ENCODE peak calls at places on chromosomes 13 and 19, in six cellular contexts. One of them, this sample, is unnamed.

GRCh38 chr13:32731576-32731975 is 145.3 kb downstream of the PDS5B start:
- DNase-seq in H9: no peak
- DNase-seq in uterus: no peak
- DNase-seq in coronary artery: no peak
- DNase-seq in HFFc6: peak; percentile 22
- DNase-seq in natural killer cell: no peak
- DNase-seq in this sample: no peak

GRCh38 chr19:55372316-55373081 is 2.2 kb upstream of the IL11 start:
- DNase-seq in H9: no peak
- DNase-seq in uterus: no peak
- DNase-seq in coronary artery: no peak
- DNase-seq in HFFc6: peak; percentile 63
- DNase-seq in natural killer cell: no peak
- DNase-seq in this sample: no peak

GRCh38 chr19:1046836-1047695 is 7.2 kb downstream of the ABCA7 start:
- DNase-seq in H9: peak; percentile 36
- DNase-seq in uterus: no peak
- DNase-seq in coronary artery: no peak
- DNase-seq in HFFc6: no peak
- DNase-seq in natural killer cell: no peak
- DNase-seq in this sample: no peak

GRCh38 chr13:36006347-36006746 is 124.8 kb downstream of the DCLK1 start:
- DNase-seq in H9: no peak
- DNase-seq in uterus: no peak
- DNase-seq in coronary artery: no peak
- DNase-seq in HFFc6: no peak
- DNase-seq in natural killer cell: no peak
- DNase-seq in this sample: no peak

GRCh38 chr19:37763488-37763887 is 15.9 kb downstream of the ZNF573 start:
- DNase-seq in H9: no peak
- DNase-seq in uterus: no peak
- DNase-seq in coronary artery: no peak
- DNase-seq in HFFc6: peak; percentile 27
- DNase-seq in natural killer cell: no peak
- DNase-seq in this sample: no peak

GRCh38 chr19:35585844-35586243 is at the start of gene PMIS2:
- DNase-seq in H9: peak; percentile 65
- DNase-seq in uterus: no peak
- DNase-seq in coronary artery: no peak
- DNase-seq in HFFc6: no peak
- DNase-seq in natural killer cell: no peak
- DNase-seq in this sample: no peak

GRCh38 chr13:28854657-28855056 is 34.5 kb downstream of the MTUS2 start:
- DNase-seq in H9: peak; percentile 48
- DNase-seq in uterus: no peak
- DNase-seq in coronary artery: no peak
- DNase-seq in HFFc6: no peak
- DNase-seq in natural killer cell: no peak
- DNase-seq in this sample: no peak

GRCh38 chr13:65063753-65064152 is 2166.4 kb downstream of the PCDH9 start:
- DNase-seq in H9: no peak
- DNase-seq in uterus: no peak
- DNase-seq in coronary artery: no peak
- DNase-seq in HFFc6: peak; percentile 20
- DNase-seq in natural killer cell: no peak
- DNase-seq in this sample: no peak

GRCh38 chr13:33224686-33225085 is 60.9 kb downstream of the STARD13 start:
- DNase-seq in H9: no peak
- DNase-seq in uterus: no peak
- DNase-seq in coronary artery: no peak
- DNase-seq in HFFc6: no peak
- DNase-seq in natural killer cell: no peak
- DNase-seq in this sample: no peak

GRCh38 chr19:15696654-15697194 is 23.8 kb downstream of the CYP4F12 start:
- DNase-seq in H9: no peak
- DNase-seq in uterus: no peak
- DNase-seq in coronary artery: no peak
- DNase-seq in HFFc6: no peak
- DNase-seq in natural killer cell: no peak
- DNase-seq in this sample: no peak

GRCh38 chr13:40613192-40613818 is 53.1 kb downstream of the FOXO1 start:
- DNase-seq in H9: no peak
- DNase-seq in uterus: peak; percentile 73
- DNase-seq in coronary artery: no peak
- DNase-seq in HFFc6: no peak
- DNase-seq in natural killer cell: peak; percentile 51
- DNase-seq in this sample: peak; percentile 66

GRCh38 chr13:86052141-86052540 is 252.9 kb upstream of the SLITRK6 start:
- DNase-seq in H9: no peak
- DNase-seq in uterus: no peak
- DNase-seq in coronary artery: no peak
- DNase-seq in HFFc6: no peak
- DNase-seq in natural killer cell: no peak
- DNase-seq in this sample: no peak

GRCh38 chr19:43534811-43535761 is 2.1 kb downstream of the ZNF575 start:
- DNase-seq in H9: peak; percentile 92
- DNase-seq in uterus: peak; percentile 70
- DNase-seq in coronary artery: peak; percentile 83
- DNase-seq in HFFc6: peak; percentile 19
- DNase-seq in natural killer cell: peak; percentile 44
- DNase-seq in this sample: no peak

GRCh38 chr19:54017266-54017665 is 25.8 kb downstream of the CACNG6 start:
- DNase-seq in H9: no peak
- DNase-seq in uterus: no peak
- DNase-seq in coronary artery: no peak
- DNase-seq in HFFc6: peak; percentile 48
- DNase-seq in natural killer cell: no peak
- DNase-seq in this sample: no peak

GRCh38 chr13:37602743-37603381 is 4.3 kb upstream of the POSTN start:
- DNase-seq in H9: no peak
- DNase-seq in uterus: no peak
- DNase-seq in coronary artery: no peak
- DNase-seq in HFFc6: peak; percentile 10
- DNase-seq in natural killer cell: no peak
- DNase-seq in this sample: no peak

GRCh38 chr13:101868585-101869469 is 416.4 kb downstream of the ITGBL1 start:
- DNase-seq in H9: no peak
- DNase-seq in uterus: no peak
- DNase-seq in coronary artery: no peak
- DNase-seq in HFFc6: no peak
- DNase-seq in natural killer cell: no peak
- DNase-seq in this sample: no peak

GRCh38 chr13:44331912-44332840 is 41.4 kb upstream of the SERP2 start:
- DNase-seq in H9: no peak
- DNase-seq in uterus: peak; percentile 96
- DNase-seq in coronary artery: peak; percentile 82
- DNase-seq in HFFc6: no peak
- DNase-seq in natural killer cell: no peak
- DNase-seq in this sample: no peak

GRCh38 chr19:17598953-17599352 is 43.5 kb downstream of the COLGALT1 start:
- DNase-seq in H9: no peak
- DNase-seq in uterus: no peak
- DNase-seq in coronary artery: no peak
- DNase-seq in HFFc6: no peak
- DNase-seq in natural killer cell: no peak
- DNase-seq in this sample: no peak

GRCh38 chr19:5697022-5697889 is 7.2 kb downstream of the RPL36 start:
- DNase-seq in H9: peak; percentile 30
- DNase-seq in uterus: no peak
- DNase-seq in coronary artery: peak; percentile 64
- DNase-seq in HFFc6: no peak
- DNase-seq in natural killer cell: no peak
- DNase-seq in this sample: no peak

GRCh38 chr13:33637978-33638743 is 179.8 kb upstream of the RFC3 start:
- DNase-seq in H9: no peak
- DNase-seq in uterus: no peak
- DNase-seq in coronary artery: no peak
- DNase-seq in HFFc6: peak; percentile 65
- DNase-seq in natural killer cell: no peak
- DNase-seq in this sample: no peak

GRCh38 chr19:1027020-1027952 is 878 bp downstream of the CNN2 start:
- DNase-seq in H9: no peak
- DNase-seq in uterus: no peak
- DNase-seq in coronary artery: no peak
- DNase-seq in HFFc6: no peak
- DNase-seq in natural killer cell: peak; percentile 46
- DNase-seq in this sample: no peak

GRCh38 chr13:34993470-34993869 is 51.4 kb downstream of the NBEA start:
- DNase-seq in H9: no peak
- DNase-seq in uterus: no peak
- DNase-seq in coronary artery: no peak
- DNase-seq in HFFc6: peak; percentile 4
- DNase-seq in natural killer cell: no peak
- DNase-seq in this sample: no peak

GRCh38 chr13:43953370-43953769 is 73.7 kb downstream of the LACC1 start:
- DNase-seq in H9: no peak
- DNase-seq in uterus: no peak
- DNase-seq in coronary artery: no peak
- DNase-seq in HFFc6: no peak
- DNase-seq in natural killer cell: no peak
- DNase-seq in this sample: no peak

GRCh38 chr19:29492761-29493160 is 33.0 kb upstream of the VSTM2B start:
- DNase-seq in H9: no peak
- DNase-seq in uterus: no peak
- DNase-seq in coronary artery: no peak
- DNase-seq in HFFc6: peak; percentile 37
- DNase-seq in natural killer cell: no peak
- DNase-seq in this sample: no peak

GRCh38 chr13:113028336-113029060 is 59.5 kb downstream of the MCF2L start:
- DNase-seq in H9: no peak
- DNase-seq in uterus: no peak
- DNase-seq in coronary artery: no peak
- DNase-seq in HFFc6: no peak
- DNase-seq in natural killer cell: no peak
- DNase-seq in this sample: no peak
- TF ChIP-seq CTCF in H9: no peak
- TF ChIP-seq CTCF in uterus: no peak
- TF ChIP-seq CTCF in coronary artery: no peak
- TF ChIP-seq CTCF in HFFc6: no peak
- TF ChIP-seq CTCF in natural killer cell: no peak
- TF ChIP-seq CTCF in this sample: no peak

DNA sequence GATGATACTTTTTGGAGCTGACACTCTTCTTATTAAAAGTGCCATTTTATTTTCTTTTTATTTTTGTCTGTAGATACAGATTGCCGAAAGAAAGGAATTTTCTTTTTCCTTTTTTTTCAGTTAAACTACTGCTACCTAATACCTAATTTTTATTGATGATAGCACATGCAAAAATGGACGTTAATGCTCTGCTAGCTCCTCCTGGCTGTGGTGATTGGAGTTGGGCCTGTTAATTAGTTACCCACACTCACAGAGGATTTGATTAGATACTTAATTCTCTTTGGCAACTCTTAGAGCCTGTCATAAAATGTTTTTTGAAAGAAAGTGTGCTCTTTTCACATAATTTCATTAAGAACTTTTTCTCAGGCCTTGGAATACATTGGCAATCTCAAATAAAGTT is 366.8 kb downstream of the DCT start:
- DNase-seq in H9: no peak
- DNase-seq in uterus: no peak
- DNase-seq in coronary artery: no peak
- DNase-seq in HFFc6: no peak
- DNase-seq in natural killer cell: no peak
- DNase-seq in this sample: no peak
- TF ChIP-seq CTCF in H9: no peak
- TF ChIP-seq CTCF in uterus: no peak
- TF ChIP-seq CTCF in coronary artery: no peak
- TF ChIP-seq CTCF in HFFc6: peak; percentile 25
- TF ChIP-seq CTCF in natural killer cell: no peak
- TF ChIP-seq CTCF in this sample: no peak

GRCh38 chr13:96000069-96000468 is 53.1 kb downstream of the UGGT2 start:
- DNase-seq in H9: no peak
- DNase-seq in uterus: no peak
- DNase-seq in coronary artery: no peak
- DNase-seq in HFFc6: no peak
- DNase-seq in natural killer cell: no peak
- DNase-seq in this sample: no peak

DNA sequence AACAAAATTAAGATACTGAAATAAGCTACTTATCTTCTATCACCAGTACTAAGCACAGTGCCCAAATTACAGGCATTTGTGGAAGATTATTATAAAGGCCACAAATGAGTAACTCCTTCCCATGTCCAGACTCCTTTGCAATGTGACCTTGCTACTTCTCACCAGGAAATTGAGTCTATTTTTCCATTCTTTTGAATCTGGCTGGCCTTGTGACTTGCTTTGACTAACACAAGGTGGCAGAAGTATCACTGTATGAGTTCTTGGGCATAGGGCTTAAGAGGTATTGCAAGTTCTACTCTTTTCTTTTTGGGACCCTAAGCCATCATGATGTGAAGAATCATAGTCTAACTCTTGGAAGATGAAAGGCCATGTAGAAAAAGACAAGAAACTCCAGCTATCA is 49.9 kb downstream of the UGGT2 start:
- DNase-seq in H9: no peak
- DNase-seq in uterus: no peak
- DNase-seq in coronary artery: no peak
- DNase-seq in HFFc6: peak; percentile 10
- DNase-seq in natural killer cell: no peak
- DNase-seq in this sample: no peak
- TF ChIP-seq CTCF in H9: peak; percentile 56
- TF ChIP-seq CTCF in uterus: no peak
- TF ChIP-seq CTCF in coronary artery: no peak
- TF ChIP-seq CTCF in HFFc6: peak; percentile 42
- TF ChIP-seq CTCF in natural killer cell: no peak
- TF ChIP-seq CTCF in this sample: no peak

GRCh38 chr19:19865750-19866598 is at the start of gene ZNF253:
- DNase-seq in H9: peak; percentile 97
- DNase-seq in uterus: peak; percentile 96
- DNase-seq in coronary artery: peak; percentile 97
- DNase-seq in HFFc6: peak; percentile 86
- DNase-seq in natural killer cell: peak; percentile 94
- DNase-seq in this sample: peak; percentile 88
- TF ChIP-seq CTCF in H9: no peak
- TF ChIP-seq CTCF in uterus: no peak
- TF ChIP-seq CTCF in coronary artery: no peak
- TF ChIP-seq CTCF in HFFc6: no peak
- TF ChIP-seq CTCF in natural killer cell: no peak
- TF ChIP-seq CTCF in this sample: no peak

DNA sequence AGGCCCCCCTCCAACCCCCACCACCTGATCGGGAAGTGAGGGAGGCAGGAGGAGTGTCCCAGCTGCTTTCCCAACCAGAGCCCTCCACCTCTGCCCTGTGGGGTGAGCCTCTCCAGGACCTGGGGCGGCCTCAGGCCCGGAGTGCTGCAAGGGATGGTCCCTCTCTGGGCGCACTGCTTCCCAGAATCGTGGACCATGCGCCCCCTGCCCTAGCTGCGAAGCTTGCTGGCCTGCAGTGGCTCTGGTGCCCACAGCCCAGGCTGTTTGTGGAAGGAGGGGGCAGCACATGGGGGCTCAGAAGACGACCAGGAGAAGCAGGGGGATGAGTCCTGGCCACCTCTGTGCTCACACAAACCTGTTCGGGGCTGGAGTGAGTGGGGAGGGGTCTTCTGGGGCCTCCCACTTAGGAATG is 33.6 kb downstream of the CEBPG start:
- DNase-seq in H9: no peak
- DNase-seq in uterus: no peak
- DNase-seq in coronary artery: no peak
- DNase-seq in HFFc6: no peak
- DNase-seq in natural killer cell: no peak
- DNase-seq in this sample: no peak
- TF ChIP-seq CTCF in H9: no peak
- TF ChIP-seq CTCF in uterus: no peak
- TF ChIP-seq CTCF in coronary artery: peak; percentile 20
- TF ChIP-seq CTCF in HFFc6: no peak
- TF ChIP-seq CTCF in natural killer cell: peak; percentile 59
- TF ChIP-seq CTCF in this sample: peak; percentile 66